ENCODE peak calls at places on chromosomes 6 and 20, in seven cellular contexts. H is LoVo; J is MCF 10A; I is NCI-H460; U is left ventricle myocardium inferior; P is effector memory CD4-positive, alpha-beta T cell; O is HuH-7.5. V is an unnamed sample.

GRCh38 chr6:26195376-26195923 is 108.2 kb downstream of the HFE start:
- DNase-seq in H (peak; percentile 85), J (peak; percentile 92), I (peak; percentile 80), U (peak; percentile 85), P (peak; percentile 72), O (no peak), V (peak; percentile 80)

GRCh38 chr6:13769034-13769654 is 45.2 kb downstream of the MCUR1 start:
- DNase-seq in H (no peak), J (no peak), I (no peak), U (no peak), P (no peak), O (no peak), V (no peak)

GRCh38 chr20:63979549-63980316 is at the start of gene SAMD10:
- DNase-seq in H (peak; percentile 30), J (no peak), I (no peak), U (no peak), P (peak; percentile 40), O (peak; percentile 83), V (no peak)

GRCh38 chr6:8082954-8083858 is 19.0 kb upstream of the BLOC1S5 start:
- DNase-seq in H (no peak), J (peak; percentile 79), I (no peak), U (no peak), P (no peak), O (no peak), V (no peak)

GRCh38 chr6:124055986-124056385 is 252.3 kb downstream of the NKAIN2 start:
- DNase-seq in H (no peak), J (no peak), I (no peak), U (no peak), P (no peak), O (no peak), V (no peak)

GRCh38 chr20:17077030-17077429 is 149.8 kb upstream of the PCSK2 start:
- DNase-seq in H (no peak), J (no peak), I (no peak), U (no peak), P (no peak), O (no peak), V (no peak)

GRCh38 chr20:1840865-1841553 is 54.2 kb upstream of the SIRPA start:
- DNase-seq in H (no peak), J (no peak), I (no peak), U (no peak), P (no peak), O (no peak), V (no peak)

GRCh38 chr20:9467995-9468394 is 46.4 kb upstream of the LAMP5 start:
- DNase-seq in H (no peak), J (no peak), I (no peak), U (no peak), P (no peak), O (peak; percentile 14), V (no peak)

GRCh38 chr20:16001286-16001685 is 572.0 kb downstream of the KIF16B start:
- DNase-seq in H (no peak), J (no peak), I (no peak), U (no peak), P (no peak), O (no peak), V (no peak)

GRCh38 chr6:148137652-148138051 is 205.0 kb upstream of the SASH1 start:
- DNase-seq in H (no peak), J (no peak), I (no peak), U (no peak), P (no peak), O (no peak), V (no peak)

GRCh38 chr6:108966855-108967755 is 118.9 kb downstream of the ARMC2 start:
- DNase-seq in H (peak; percentile 4), J (peak; percentile 69), I (no peak), U (peak; percentile 50), P (peak; percentile 1), O (no peak), V (no peak)

GRCh38 chr6:111027219-111027618 is 45.4 kb downstream of the RPF2 start:
- DNase-seq in H (no peak), J (peak; percentile 9), I (no peak), U (no peak), P (no peak), O (no peak), V (no peak)

GRCh38 chr6:147283460-147283859 is 79.2 kb downstream of the STXBP5 start:
- DNase-seq in H (no peak), J (no peak), I (no peak), U (no peak), P (no peak), O (no peak), V (no peak)

GRCh38 chr6:12354499-12354898 is 64.3 kb downstream of the EDN1 start:
- DNase-seq in H (no peak), J (peak; percentile 90), I (no peak), U (no peak), P (no peak), O (no peak), V (no peak)

GRCh38 chr6:8499540-8499939 is 64.2 kb upstream of the SLC35B3 start:
- DNase-seq in H (no peak), J (peak; percentile 46), I (peak; percentile 17), U (no peak), P (no peak), O (no peak), V (no peak)

GRCh38 chr6:38755207-38755606 is 40.1 kb downstream of the DNAH8 start:
- DNase-seq in H (peak; percentile 36), J (peak; percentile 14), I (no peak), U (no peak), P (no peak), O (no peak), V (no peak)

GRCh38 chr6:137309078-137309762 is 90.0 kb upstream of the IFNGR1 start:
- DNase-seq in H (peak; percentile 87), J (peak; percentile 89), I (peak; percentile 49), U (peak; percentile 73), P (peak; percentile 4), O (peak; percentile 39), V (no peak)

GRCh38 chr6:31397901-31398300 is 5.5 kb upstream of the MICA start:
- DNase-seq in H (peak; percentile 9), J (no peak), I (no peak), U (no peak), P (no peak), O (no peak), V (no peak)

GRCh38 chr6:62492192-62492822 is 206.3 kb upstream of the KHDRBS2 start:
- DNase-seq in H (no peak), J (no peak), I (no peak), U (no peak), P (no peak), O (no peak), V (no peak)

GRCh38 chr6:131867744-131868143 is 59.9 kb downstream of the ENPP1 start:
- DNase-seq in H (no peak), J (no peak), I (no peak), U (no peak), P (no peak), O (no peak), V (no peak)